ENCODE peak calls at places on chromosomes 4 and X, in six cellular contexts. Q is stimulated activated CD4-positive, alpha-beta T cell treated with anti-CD3 and anti-CD28 coated beads, Interleukin-15, amount 100 ng/mL, for 1 hour; C is LoVo; E is fibroblast of the aortic adventitia; W is NCI-H2081; D is adipocyte. O is an unnamed sample.
A peak's percentile ranks its signal among the peaks of the same experiment; 100 is the strongest.

GRCh38 chr4:53785996-53786395 is 194.7 kb upstream of the LNX1 start:
- DNase-seq in Q (no peak), C (no peak), E (no peak), W (no peak), D (peak; percentile 29), O (no peak)

GRCh38 chr4:59258002-59258401 is 1942.1 kb upstream of the ADGRL3 start:
- DNase-seq in Q (no peak), C (no peak), E (no peak), W (no peak), D (no peak), O (no peak)

GRCh38 chrX:150363561-150364346 is 637 bp downstream of the MAMLD1 start:
- DNase-seq in Q (no peak), C (peak; percentile 5), E (peak; percentile 30), W (no peak), D (peak; percentile 66), O (peak; percentile 8)

GRCh38 chr4:76690091-76690905 is 207.6 kb downstream of the SOWAHB start:
- DNase-seq in Q (no peak), C (no peak), E (no peak), W (peak; percentile 1), D (peak; percentile 61), O (no peak)

GRCh38 chrX:69262036-69262905 is 97.0 kb upstream of the PJA1 start:
- DNase-seq in Q (no peak), C (no peak), E (peak; percentile 52), W (no peak), D (no peak), O (no peak)

GRCh38 chr4:6908397-6909112 is 1.1 kb upstream of the TBC1D14 start:
- DNase-seq in Q (no peak), C (no peak), E (peak; percentile 61), W (no peak), D (no peak), O (no peak)

GRCh38 chr4:150250293-150250997 is 172.2 kb downstream of the DCLK2 start:
- DNase-seq in Q (no peak), C (no peak), E (no peak), W (no peak), D (no peak), O (no peak)

GRCh38 chr4:14967982-14968381 is 34.3 kb upstream of the CPEB2 start:
- DNase-seq in Q (no peak), C (no peak), E (peak; percentile 15), W (no peak), D (no peak), O (no peak)

GRCh38 chrX:353566-354535 is 32.9 kb downstream of the PPP2R3B start:
- DNase-seq in Q (no peak), C (no peak), E (no peak), W (no peak), D (no peak), O (no peak)

GRCh38 chrX:6053126-6053625 is 175.5 kb downstream of the NLGN4X start:
- DNase-seq in Q (no peak), C (no peak), E (no peak), W (peak; percentile 7), D (no peak), O (no peak)

GRCh38 chr4:38082424-38083374 is 122.5 kb downstream of the PTTG2 start:
- DNase-seq in Q (no peak), C (peak; percentile 15), E (peak; percentile 86), W (no peak), D (peak; percentile 36), O (no peak)

GRCh38 chr4:1489639-1489995 is 83.4 kb upstream of the NKX1-1 start:
- DNase-seq in Q (no peak), C (no peak), E (no peak), W (no peak), D (no peak), O (no peak)

GRCh38 chrX:119251381-119251780 is 15.3 kb downstream of the PGRMC1 start:
- DNase-seq in Q (no peak), C (no peak), E (no peak), W (no peak), D (no peak), O (no peak)

GRCh38 chrX:100648601-100649417 is 4.8 kb downstream of the SRPX2 start:
- DNase-seq in Q (no peak), C (no peak), E (peak; percentile 56), W (no peak), D (peak; percentile 70), O (no peak)

GRCh38 chrX:112803060-112803459 is 37.6 kb downstream of the AMOT start:
- DNase-seq in Q (no peak), C (no peak), E (no peak), W (no peak), D (no peak), O (no peak)

GRCh38 chrX:129646721-129647587 is 7.8 kb downstream of the APLN start:
- DNase-seq in Q (no peak), C (no peak), E (no peak), W (no peak), D (no peak), O (no peak)